ENCODE peak calls at places on chromosomes 2 and 18, in seven cellular contexts. T, I, Y, D, N, K and B are unnamed samples.
A peak's percentile ranks its signal among the peaks of the same experiment; 100 is the strongest.

GRCh38 chr2:165144315-165144714 is 59.5 kb downstream of the SCN3A start:
- DNase-seq in Y (no peak), N (no peak), D (no peak), I (no peak), K (no peak), T (no peak), B (no peak)

GRCh38 chr2:127146820-127147502 is 40.0 kb upstream of the BIN1 start:
- DNase-seq in T (no peak), I (no peak), D (no peak), N (no peak), K (no peak), Y (no peak), B (no peak)

GRCh38 chr2:221385716-221386115 is 186.4 kb downstream of the EPHA4 start:
- DNase-seq in K (no peak), T (no peak), N (no peak), Y (no peak), D (no peak), I (no peak), B (no peak)

GRCh38 chr2:202373490-202373889 is 2.6 kb upstream of the BMPR2 start:
- DNase-seq in Y (no peak), I (no peak), D (no peak), K (no peak), T (no peak), N (no peak), B (no peak)

GRCh38 chr2:237735762-237736161 is 62.8 kb upstream of the RBM44 start:
- DNase-seq in T (no peak), N (no peak), K (no peak), I (no peak), Y (no peak), D (no peak), B (no peak)

GRCh38 chr2:29215739-29216608 is 100.8 kb downstream of the CLIP4 start:
- DNase-seq in T (no peak), Y (no peak), I (no peak), N (no peak), D (no peak), K (no peak), B (no peak)

GRCh38 chr18:36714476-36714875 is 114.3 kb downstream of the TPGS2 start:
- DNase-seq in T (no peak), I (no peak), N (no peak), Y (no peak), K (no peak), D (no peak), B (no peak)

GRCh38 chr18:53416985-53417384 is 807.5 kb downstream of the MBD2 start:
- DNase-seq in D (no peak), N (no peak), Y (no peak), T (no peak), K (no peak), I (no peak), B (no peak)

GRCh38 chr2:113878743-113879142 is 11.1 kb upstream of the ACTR3 start:
- DNase-seq in T (no peak), D (no peak), Y (no peak), I (no peak), K (no peak), N (no peak), B (no peak)

GRCh38 chr2:60453301-60453700 is 100.2 kb downstream of the BCL11A start:
- DNase-seq in D (no peak), N (no peak), Y (no peak), T (no peak), K (no peak), I (no peak), B (no peak)

GRCh38 chr2:50049237-50049636 is 894.9 kb upstream of the FSHR start:
- DNase-seq in Y (no peak), K (no peak), N (no peak), T (no peak), I (no peak), D (no peak), B (no peak)

GRCh38 chr18:21735452-21736015 is 5.1 kb upstream of the MIB1 start:
- DNase-seq in K (no peak), D (no peak), N (no peak), T (peak; percentile 47), I (peak; percentile 42), Y (peak; percentile 72), B (no peak)

GRCh38 chr2:78977661-78978145 is 47.8 kb upstream of the REG3G start:
- DNase-seq in D (no peak), Y (no peak), K (peak; percentile 47), T (no peak), I (no peak), N (no peak), B (no peak)

GRCh38 chr2:217223222-217223930 is 363.5 kb upstream of the TNP1 start:
- DNase-seq in I (peak; percentile 42), T (no peak), Y (no peak), K (peak; percentile 75), N (no peak), D (no peak), B (peak; percentile 28)